ENCODE peak calls at places on chromosomes 13 and 19, in ten cellular contexts. Q is Peyer's patch, H is mammary epithelial cell, W is pancreas, Y is breast epithelium, S is psoas muscle, X is heart left ventricle, L is left lung, A is iPS DF 6.9, K is PC-3. J is an unnamed sample.
A peak's percentile ranks its signal among the peaks of the same experiment; 100 is the strongest.

GRCh38 chr19:38250821-38251563 is 5.2 kb downstream of the PPP1R14A start:
- DNase-seq in Q (peak; percentile 87), H (no peak), W (peak; percentile 88), Y (peak; percentile 77), S (peak; percentile 58), X (peak; percentile 89), L (no peak), A (no peak), K (no peak), J (peak; percentile 85)

GRCh38 chr19:6286676-6287075 is 6.9 kb upstream of the MLLT1 start:
- DNase-seq in Q (no peak), H (no peak), W (no peak), Y (no peak), S (no peak), X (no peak), L (no peak), A (no peak), K (no peak), J (no peak)

GRCh38 chr19:54160182-54160811 is 776 bp upstream of the LENG1 start:
- DNase-seq in Q (no peak), H (peak; percentile 35), W (no peak), Y (no peak), S (no peak), X (no peak), L (no peak), A (no peak), K (peak; percentile 43), J (no peak)

GRCh38 chr13:101919541-101920306 is 467.2 kb downstream of the ITGBL1 start:
- DNase-seq in Q (no peak), H (no peak), W (no peak), Y (no peak), S (no peak), X (peak; percentile 39), L (peak; percentile 31), A (no peak), K (no peak), J (peak; percentile 27)

GRCh38 chr13:72229067-72229466 is 362.1 kb upstream of the DACH1 start:
- DNase-seq in Q (no peak), H (no peak), W (no peak), Y (no peak), S (no peak), X (no peak), L (no peak), A (no peak), K (no peak), J (no peak)

GRCh38 chr13:48737689-48738088 is 84.0 kb downstream of the CYSLTR2 start:
- DNase-seq in Q (no peak), H (no peak), W (no peak), Y (no peak), S (no peak), X (no peak), L (no peak), A (no peak), K (no peak), J (no peak)

GRCh38 chr13:44218501-44219240 is 155.0 kb upstream of the SERP2 start:
- DNase-seq in Q (peak; percentile 63), H (no peak), W (peak; percentile 81), Y (peak; percentile 57), S (peak; percentile 72), X (peak; percentile 60), L (peak; percentile 79), A (no peak), K (peak; percentile 67), J (peak; percentile 76)

GRCh38 chr13:59203855-59204254 is 959.9 kb downstream of the DIAPH3 start:
- DNase-seq in Q (no peak), H (no peak), W (no peak), Y (no peak), S (no peak), X (no peak), L (no peak), A (no peak), K (no peak), J (no peak)

GRCh38 chr19:46717716-46718143 is 816 bp upstream of the PRKD2 start:
- DNase-seq in Q (no peak), H (no peak), W (no peak), Y (no peak), S (no peak), X (no peak), L (no peak), A (no peak), K (no peak), J (no peak)

GRCh38 chr13:44237276-44237767 is 136.3 kb upstream of the SERP2 start:
- DNase-seq in Q (peak; percentile 69), H (peak; percentile 89), W (no peak), Y (peak; percentile 56), S (peak; percentile 56), X (peak; percentile 84), L (peak; percentile 62), A (no peak), K (peak; percentile 43), J (peak; percentile 46)

GRCh38 chr19:14056069-14056666 is 5.7 kb downstream of the PALM3 start:
- DNase-seq in Q (no peak), H (no peak), W (no peak), Y (no peak), S (no peak), X (no peak), L (no peak), A (no peak), K (no peak), J (no peak)

GRCh38 chr13:30006246-30006645 is 155.8 kb upstream of the UBL3 start:
- DNase-seq in Q (no peak), H (no peak), W (no peak), Y (no peak), S (no peak), X (no peak), L (no peak), A (no peak), K (no peak), J (no peak)

GRCh38 chr19:49921871-49922755 is 6.9 kb upstream of the ATF5 start:
- DNase-seq in Q (no peak), H (peak; percentile 50), W (peak; percentile 19), Y (no peak), S (no peak), X (no peak), L (no peak), A (no peak), K (peak; percentile 40), J (no peak)

GRCh38 chr13:30874111-30874510 is 32.0 kb upstream of the MEDAG start:
- DNase-seq in Q (no peak), H (no peak), W (no peak), Y (no peak), S (no peak), X (no peak), L (no peak), A (no peak), K (no peak), J (no peak)

GRCh38 chr13:53622431-53622830 is 593.8 kb downstream of the OLFM4 start:
- DNase-seq in Q (no peak), H (no peak), W (no peak), Y (no peak), S (no peak), X (no peak), L (no peak), A (no peak), K (no peak), J (no peak)

GRCh38 chr13:76879211-76879875 is 6.9 kb downstream of the KCTD12 start:
- DNase-seq in Q (peak; percentile 70), H (peak; percentile 79), W (no peak), Y (peak; percentile 57), S (peak; percentile 65), X (peak; percentile 72), L (peak; percentile 81), A (no peak), K (peak; percentile 65), J (peak; percentile 66)

DNA sequence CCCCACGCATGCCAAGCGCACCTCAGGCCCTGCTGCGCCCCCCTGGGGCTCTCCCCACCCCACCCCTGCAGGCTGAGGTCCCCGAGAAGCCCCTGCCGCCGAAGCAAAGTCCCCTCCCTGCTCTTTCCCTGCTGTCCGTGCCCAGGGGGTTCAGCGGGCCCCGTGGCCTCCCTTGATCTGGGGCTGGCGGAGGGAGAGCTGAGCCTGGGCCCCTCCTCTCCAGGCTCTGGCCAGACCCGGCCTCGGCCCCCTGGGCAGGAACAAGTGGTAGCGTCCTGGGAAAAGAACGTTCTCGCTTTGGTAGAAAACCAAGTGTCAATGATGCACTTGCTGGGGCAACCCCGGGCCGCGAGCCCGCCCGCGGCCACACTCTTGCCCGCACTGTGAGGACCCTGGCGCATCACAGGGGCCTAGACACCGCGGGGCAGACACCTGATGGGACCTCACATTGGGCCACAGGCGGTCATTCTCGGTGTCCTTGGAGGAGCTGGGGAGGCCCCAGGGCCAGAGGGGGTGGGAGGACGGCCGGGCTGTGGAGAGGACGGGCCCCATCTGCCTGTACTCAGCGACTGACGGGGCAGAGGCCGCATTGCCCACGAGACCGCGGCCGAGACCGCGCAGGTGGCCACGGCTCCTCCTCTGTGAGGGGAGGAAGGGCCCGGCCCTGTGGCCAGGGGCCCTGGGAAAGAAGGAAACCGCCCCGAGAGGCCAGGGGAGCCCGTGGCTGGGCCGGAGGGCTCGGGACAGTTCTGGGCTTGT is 29.0 kb downstream of the GPX4 start:
- DNase-seq in Q (no peak), H (no peak), W (peak; percentile 76), Y (no peak), S (no peak), X (no peak), L (no peak), A (no peak), K (no peak), J (no peak)
- H3K4me3 ChIP-seq in Q (peak overlapping the region; percentile 80), H (peak overlapping the region; percentile 58), W (peak overlapping the region; percentile 12), Y (peak overlapping the region; percentile 64), S (peak overlapping the region; percentile 90), X (peak overlapping the region; percentile 42), L (peak overlapping the region; percentile 62), A (no peak overlapping the region), K (no peak overlapping the region), J (peak overlapping the region; percentile 79)

DNA sequence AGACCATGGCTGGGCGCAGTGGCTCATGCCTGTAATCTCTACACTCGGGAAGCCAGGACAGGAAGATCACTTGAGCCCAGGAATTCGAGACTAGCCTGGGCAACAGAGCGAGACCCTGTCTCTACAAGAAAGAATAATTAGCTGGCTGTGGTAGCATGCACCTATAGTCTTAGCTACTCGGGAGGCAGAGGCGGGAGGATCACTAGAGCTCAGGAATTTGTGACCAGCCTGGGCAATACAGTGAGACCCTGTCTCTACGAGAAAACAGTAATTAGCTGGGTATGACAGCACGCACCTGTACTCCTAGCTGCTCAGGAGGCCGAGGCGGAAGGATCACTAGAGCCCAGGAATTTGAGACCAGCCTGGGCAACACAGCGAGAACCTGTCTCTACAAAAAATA is 7.4 kb downstream of the DNMT1 start:
- DNase-seq in Q (no peak), H (no peak), W (no peak), Y (no peak), S (no peak), X (no peak), L (no peak), A (no peak), K (no peak), J (no peak)
- H3K27ac ChIP-seq in Q (no peak overlapping the region), H (no peak overlapping the region), W (no peak overlapping the region), Y (no peak overlapping the region), S (no peak overlapping the region), X (no peak overlapping the region), L (no peak overlapping the region), A (no peak overlapping the region), K (no peak overlapping the region), J (no peak overlapping the region)

GRCh38 chr13:98482476-98483444 is 94.1 kb downstream of the STK24 start:
- DNase-seq in Q (peak; percentile 72), H (peak; percentile 67), W (peak; percentile 89), Y (peak; percentile 57), S (peak; percentile 68), X (peak; percentile 74), L (peak; percentile 77), A (no peak), K (no peak), J (peak; percentile 80)
- H3K4me1 ChIP-seq in Q (peaks cover 70% of the 10 kb centered on the region), H (peaks cover 50% of the 10 kb centered on the region), W (peaks cover 49% of the 10 kb centered on the region), Y (peaks cover 11% of the 10 kb centered on the region), S (peaks cover 59% of the 10 kb centered on the region), X (peaks cover 89% of the 10 kb centered on the region), L (peaks cover 30% of the 10 kb centered on the region), A (peaks cover 20% of the 10 kb centered on the region), K (peaks cover 47% of the 10 kb centered on the region), J (peaks cover 98% of the 10 kb centered on the region)

GRCh38 chr13:67259208-67259607 is 29.1 kb upstream of the PCDH9 start:
- DNase-seq in Q (no peak), H (no peak), W (no peak), Y (no peak), S (no peak), X (no peak), L (no peak), A (no peak), K (no peak), J (no peak)
- H3K4me3 ChIP-seq in Q (no peak overlapping the region), H (no peak overlapping the region), W (no peak overlapping the region), Y (no peak overlapping the region), S (no peak overlapping the region), X (no peak overlapping the region), L (no peak overlapping the region), A (no peak overlapping the region), K (no peak overlapping the region), J (no peak overlapping the region)

J was measured in left ventricle myocardium inferior.